ENCODE peak calls at places on chromosomes 7 and 10, in ten cellular contexts. Y is HFFc6, V is fibroblast of lung, G is brain microvascular endothelial cell, K is breast epithelium, F is cardiac fibroblast, S is astrocyte of the spinal cord, R is PC-3, E is astrocyte, U is neural crest cell. L is an unnamed sample.

GRCh38 chr10:133237241-133238065 is at the start of gene VENTX:
- DNase-seq in Y (no peak), V (no peak), G (no peak), K (no peak), F (no peak), S (no peak), R (no peak), E (no peak), U (no peak), L (no peak)

GRCh38 chr10:16521311-16522016 is at the start of gene C1QL3:
- DNase-seq in Y (no peak), V (peak), G (no peak), K (no peak), F (peak), S (peak), R (peak), E (peak), U (peak), L (peak)

GRCh38 chr7:105224884-105225651 is 163.7 kb downstream of the SRPK2 start:
- DNase-seq in Y (peak), V (peak), G (peak), K (no peak), F (peak), S (peak), R (peak), E (peak), U (no peak), L (peak)

GRCh38 chr7:68964060-68964459 is 634.2 kb upstream of the AUTS2 start:
- DNase-seq in Y (no peak), V (peak), G (peak), K (no peak), F (peak), S (peak), R (no peak), E (peak), U (no peak), L (peak)

GRCh38 chr10:108913300-108913699 is 1010.0 kb downstream of the XPNPEP1 start:
- DNase-seq in Y (no peak), V (no peak), G (no peak), K (no peak), F (no peak), S (no peak), R (peak), E (no peak), U (no peak), L (no peak)

GRCh38 chr7:106658504-106659368 is 2.2 kb downstream of the CCDC71L start:
- DNase-seq in Y (no peak), V (no peak), G (no peak), K (no peak), F (no peak), S (no peak), R (no peak), E (no peak), U (no peak), L (no peak)

GRCh38 chr10:118800920-118801319 is 46.1 kb upstream of the CACUL1 start:
- DNase-seq in Y (peak), V (no peak), G (no peak), K (peak), F (peak), S (peak), R (peak), E (no peak), U (no peak), L (peak)

GRCh38 chr10:71635251-71635866 is 84.2 kb downstream of the C10orf105 start:
- DNase-seq in Y (no peak), V (no peak), G (no peak), K (no peak), F (no peak), S (no peak), R (no peak), E (no peak), U (no peak), L (no peak)

GRCh38 chr10:96122824-96123223 is 7.3 kb upstream of the ZNF518A start:
- DNase-seq in Y (no peak), V (no peak), G (no peak), K (no peak), F (no peak), S (no peak), R (no peak), E (no peak), U (no peak), L (no peak)

GRCh38 chr10:47025540-47026300 is 114.5 kb downstream of the PTPN20 start:
- DNase-seq in Y (peak), V (peak), G (peak), K (peak), F (peak), S (peak), R (peak), E (peak), U (no peak), L (peak)

GRCh38 chr7:139618482-139619366 is 95.2 kb downstream of the CLEC2L start:
- DNase-seq in Y (peak), V (no peak), G (peak), K (no peak), F (peak), S (peak), R (peak), E (peak), U (peak), L (peak)

GRCh38 chr10:77919713-77920108 is 6.8 kb downstream of the DLG5 start:
- DNase-seq in Y (peak), V (peak), G (peak), K (no peak), F (no peak), S (peak), R (peak), E (peak), U (no peak), L (peak)

GRCh38 chr10:116665541-116666125 is 44.9 kb downstream of the PNLIPRP2 start:
- DNase-seq in Y (no peak), V (peak), G (no peak), K (peak), F (peak), S (no peak), R (no peak), E (peak), U (peak), L (no peak)

GRCh38 chr10:49135575-49136313 is 1.9 kb upstream of the FAM170B start:
- DNase-seq in Y (no peak), V (peak), G (peak), K (no peak), F (peak), S (peak), R (no peak), E (no peak), U (no peak), L (peak)

GRCh38 chr10:118564652-118565051 is 30.8 kb downstream of the PRLHR start:
- DNase-seq in Y (peak), V (peak), G (no peak), K (no peak), F (no peak), S (no peak), R (peak), E (no peak), U (no peak), L (no peak)

GRCh38 chr10:30052062-30052461 is 7.3 kb downstream of the JCAD start:
- DNase-seq in Y (peak), V (peak), G (no peak), K (no peak), F (no peak), S (no peak), R (peak), E (peak), U (no peak), L (peak)

GRCh38 chr7:151408839-151409554 is 841 bp downstream of the WDR86 start:
- DNase-seq in Y (no peak), V (peak), G (no peak), K (peak), F (peak), S (no peak), R (no peak), E (no peak), U (peak), L (peak)

GRCh38 chr10:29370612-29371092 is 81.8 kb downstream of the LYZL1 start:
- DNase-seq in Y (no peak), V (no peak), G (no peak), K (no peak), F (no peak), S (no peak), R (peak), E (no peak), U (no peak), L (no peak)

GRCh38 chr10:71710519-71710918 is 9.1 kb downstream of the C10orf105 start:
- DNase-seq in Y (no peak), V (no peak), G (no peak), K (no peak), F (no peak), S (no peak), R (no peak), E (no peak), U (no peak), L (no peak)

GRCh38 chr10:68327889-68328786 is 3.7 kb upstream of the HNRNPH3 start:
- DNase-seq in Y (peak), V (peak), G (peak), K (no peak), F (peak), S (peak), R (no peak), E (peak), U (no peak), L (peak)

GRCh38 chr10:1626410-1626809 is 110.9 kb downstream of the ADARB2 start:
- DNase-seq in Y (no peak), V (no peak), G (no peak), K (no peak), F (no peak), S (no peak), R (no peak), E (no peak), U (no peak), L (no peak)

GRCh38 chr10:11225935-11226334 is 208.3 kb downstream of the CELF2 start:
- DNase-seq in Y (no peak), V (no peak), G (no peak), K (peak), F (no peak), S (no peak), R (no peak), E (no peak), U (no peak), L (no peak)

GRCh38 chr10:23171232-23171876 is 20.8 kb upstream of the PTF1A start:
- DNase-seq in Y (no peak), V (peak), G (peak), K (no peak), F (peak), S (peak), R (peak), E (peak), U (peak), L (peak)

GRCh38 chr10:71178880-71179279 is 33.5 kb upstream of the UNC5B start:
- DNase-seq in Y (no peak), V (no peak), G (no peak), K (no peak), F (no peak), S (no peak), R (no peak), E (no peak), U (no peak), L (no peak)

GRCh38 chr7:132588596-132588995 is 12.3 kb upstream of the PLXNA4 start:
- DNase-seq in Y (no peak), V (no peak), G (no peak), K (no peak), F (no peak), S (no peak), R (no peak), E (no peak), U (no peak), L (no peak)

GRCh38 chr10:124381011-124381591 is 37.6 kb downstream of the OAT start:
- DNase-seq in Y (no peak), V (peak), G (no peak), K (no peak), F (no peak), S (peak), R (peak), E (peak), U (no peak), L (no peak)

GRCh38 chr7:26620352-26620751 is 244.0 kb downstream of the SKAP2 start:
- DNase-seq in Y (no peak), V (no peak), G (no peak), K (no peak), F (no peak), S (peak), R (peak), E (no peak), U (no peak), L (no peak)

GRCh38 chr10:22805304-22805703 is 90.9 kb upstream of the PIP4K2A start:
- DNase-seq in Y (peak), V (peak), G (no peak), K (no peak), F (peak), S (peak), R (peak), E (peak), U (no peak), L (peak)

GRCh38 chr7:155490697-155491628 is 33.0 kb downstream of the EN2 start:
- DNase-seq in Y (no peak), V (peak), G (no peak), K (no peak), F (peak), S (no peak), R (no peak), E (no peak), U (peak), L (no peak)

GRCh38 chr10:92689663-92690210 is at the start of gene HHEX:
- DNase-seq in Y (no peak), V (peak), G (no peak), K (no peak), F (peak), S (peak), R (peak), E (peak), U (no peak), L (peak)

GRCh38 chr10:78605800-78606350 is 462.9 kb upstream of the ZMIZ1 start:
- DNase-seq in Y (peak), V (peak), G (no peak), K (no peak), F (peak), S (no peak), R (peak), E (no peak), U (no peak), L (peak)

GRCh38 chr10:78815702-78816334 is 252.9 kb upstream of the ZMIZ1 start:
- DNase-seq in Y (no peak), V (no peak), G (no peak), K (no peak), F (no peak), S (no peak), R (peak), E (no peak), U (no peak), L (no peak)

GRCh38 chr10:52172581-52172980 is 141.5 kb upstream of the DKK1 start:
- DNase-seq in Y (no peak), V (no peak), G (peak), K (no peak), F (peak), S (no peak), R (peak), E (no peak), U (no peak), L (peak)
- TF ChIP-seq CTCF in Y (peak), V (peak), G (peak), K (no peak), F (peak), S (peak), R (peak), E (no peak), U (peak), L (peak)

DNA sequence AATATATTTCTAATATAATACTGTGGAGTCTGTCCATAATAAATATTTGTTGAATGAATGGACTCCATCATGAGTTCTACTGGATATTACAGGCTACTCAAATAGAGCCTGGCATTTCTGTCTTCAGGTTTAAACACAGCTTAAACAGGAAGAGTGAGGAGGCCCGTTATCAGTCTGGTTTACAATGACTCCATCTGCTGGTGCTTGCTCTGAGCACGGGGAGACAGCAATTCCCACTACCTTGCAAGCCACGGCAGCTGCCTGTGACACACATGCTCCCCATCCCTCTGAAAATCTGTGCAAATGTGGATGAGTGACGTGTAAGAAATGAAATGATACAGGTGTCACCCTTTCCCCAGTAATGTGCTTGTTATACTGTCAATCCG is 293.5 kb upstream of the IMMP2L start:
- DNase-seq in Y (no peak), V (peak), G (peak), K (no peak), F (peak), S (peak), R (peak), E (peak), U (no peak), L (peak)
- TF ChIP-seq CTCF in Y (no peak), V (peak), G (peak), K (no peak), F (peak), S (peak), R (no peak), E (peak), U (no peak), L (peak)

GRCh38 chr10:34522542-34522941 is 292.6 kb downstream of the PARD3 start:
- DNase-seq in Y (no peak), V (peak), G (peak), K (no peak), F (peak), S (peak), R (peak), E (no peak), U (no peak), L (peak)
- TF ChIP-seq CTCF in Y (peak), V (peak), G (peak), K (no peak), F (peak), S (peak), R (peak), E (peak), U (peak), L (peak)

GRCh38 chr7:138092486-138093028 is 16.3 kb downstream of the AKR1D1 start:
- DNase-seq in Y (no peak), V (no peak), G (no peak), K (no peak), F (no peak), S (no peak), R (peak), E (no peak), U (no peak), L (no peak)

GRCh38 chr7:138099813-138100212 is 23.6 kb downstream of the AKR1D1 start:
- DNase-seq in Y (no peak), V (no peak), G (no peak), K (no peak), F (no peak), S (no peak), R (no peak), E (no peak), U (no peak), L (no peak)

GRCh38 chr7:138095972-138096935 is 20.0 kb downstream of the AKR1D1 start:
- DNase-seq in Y (no peak), V (no peak), G (no peak), K (no peak), F (no peak), S (no peak), R (no peak), E (no peak), U (no peak), L (no peak)

GRCh38 chr7:138097064-138097741 is 20.9 kb downstream of the AKR1D1 start:
- DNase-seq in Y (no peak), V (peak), G (peak), K (no peak), F (peak), S (peak), R (peak), E (peak), U (peak), L (peak)
- TF ChIP-seq CTCF in Y (peak), V (no peak), G (peak), K (no peak), F (peak), S (peak), R (peak), E (peak), U (peak), L (peak)

GRCh38 chr10:43076876-43077420 is at the start of gene RET:
- DNase-seq in Y (no peak), V (no peak), G (no peak), K (no peak), F (no peak), S (no peak), R (no peak), E (no peak), U (no peak), L (no peak)

GRCh38 chr10:43076311-43076875 is 476 bp upstream of the RET start:
- DNase-seq in Y (no peak), V (no peak), G (no peak), K (no peak), F (no peak), S (peak), R (no peak), E (no peak), U (no peak), L (no peak)

GRCh38 chr10:43074827-43075611 is 1.9 kb upstream of the RET start:
- DNase-seq in Y (no peak), V (no peak), G (no peak), K (no peak), F (no peak), S (no peak), R (no peak), E (no peak), U (no peak), L (no peak)

GRCh38 chr10:43074409-43074808 is 2.5 kb upstream of the RET start:
- DNase-seq in Y (no peak), V (no peak), G (no peak), K (no peak), F (no peak), S (no peak), R (no peak), E (no peak), U (no peak), L (no peak)

DNA sequence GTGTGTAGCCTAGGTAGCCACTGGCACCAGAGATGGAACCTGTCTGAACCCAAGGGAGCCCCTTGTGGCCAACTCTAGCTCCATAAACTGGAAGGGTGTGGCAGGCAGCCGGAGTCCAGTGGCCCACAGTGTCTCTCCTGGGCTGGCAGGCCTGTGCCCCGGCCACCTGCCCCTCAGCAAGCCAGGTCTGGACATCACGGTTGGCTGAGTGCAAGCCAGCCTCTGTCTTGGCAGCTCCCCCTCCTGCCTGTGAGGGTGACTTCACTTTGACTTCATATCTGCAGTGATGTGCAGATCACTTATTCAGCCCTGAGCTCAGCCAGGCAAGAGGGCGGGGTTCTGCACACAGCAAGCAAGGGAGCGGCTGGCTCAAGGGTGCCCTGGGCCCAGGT is 1.3 kb upstream of the RET start:
- DNase-seq in Y (no peak), V (no peak), G (no peak), K (no peak), F (no peak), S (no peak), R (peak), E (no peak), U (no peak), L (no peak)
- TF ChIP-seq CTCF in Y (peak), V (peak), G (peak), K (no peak), F (peak), S (no peak), R (peak), E (no peak), U (peak), L (peak)

GRCh38 chr10:125473138-125473793 is 209.7 kb downstream of the TEX36 start:
- DNase-seq in Y (no peak), V (peak), G (no peak), K (no peak), F (no peak), S (no peak), R (no peak), E (no peak), U (no peak), L (no peak)

GRCh38 chr10:125472037-125472607 is 210.8 kb downstream of the TEX36 start:
- DNase-seq in Y (no peak), V (no peak), G (no peak), K (no peak), F (no peak), S (no peak), R (no peak), E (no peak), U (no peak), L (no peak)

GRCh38 chr10:125468273-125468672 is 214.7 kb downstream of the TEX36 start:
- DNase-seq in Y (no peak), V (no peak), G (no peak), K (no peak), F (no peak), S (no peak), R (no peak), E (no peak), U (no peak), L (no peak)
- TF ChIP-seq CTCF in Y (no peak), V (no peak), G (no peak), K (no peak), F (no peak), S (no peak), R (no peak), E (no peak), U (no peak), L (no peak)

DNA sequence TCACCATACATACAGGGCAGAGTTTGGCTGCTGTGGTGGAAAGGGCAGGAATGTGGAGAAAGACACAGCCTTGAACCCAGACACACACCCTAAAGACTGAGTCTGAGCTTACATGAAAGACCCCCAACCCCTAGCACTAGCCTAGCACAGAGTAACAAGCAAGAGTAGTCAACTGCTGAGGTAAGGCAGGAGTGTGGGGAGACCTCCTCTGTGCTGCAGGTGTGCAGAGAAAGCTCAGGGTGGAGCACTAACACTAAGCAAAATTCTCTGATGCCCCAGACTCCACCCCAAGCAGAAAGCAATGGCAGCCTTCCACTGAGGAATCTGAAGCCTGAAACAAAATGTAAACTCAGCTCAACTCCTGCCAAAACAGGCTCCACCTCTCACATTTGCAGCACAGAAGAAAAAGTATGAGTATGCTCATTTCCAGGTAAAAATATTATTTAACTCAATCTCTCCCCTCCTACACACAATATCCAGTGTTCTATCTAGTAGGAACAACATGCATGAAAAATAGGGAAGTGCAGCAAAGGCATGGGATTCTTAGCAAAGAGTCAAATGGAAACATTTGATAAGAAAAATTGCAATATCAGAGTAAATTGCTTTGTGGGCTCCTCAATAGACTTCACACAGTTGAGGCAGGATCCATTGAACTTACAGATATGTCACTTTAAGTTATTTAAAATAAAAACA is 151.1 kb downstream of the ANK3 start:
- DNase-seq in Y (peak), V (peak), G (peak), K (no peak), F (peak), S (peak), R (peak), E (peak), U (no peak), L (peak)
- TF ChIP-seq CTCF in Y (peak), V (peak), G (peak), K (no peak), F (peak), S (peak), R (peak), E (no peak), U (no peak), L (peak)

L was measured in choroid plexus epithelial cell.